ENCODE peak calls at places on chromosomes 16 and 17, in five cellular contexts. F, M, H, U and Z are unnamed samples.

GRCh38 chr16:27225536-27226360 is 22.4 kb downstream of the KDM8 start:
- DNase-seq in F (no peak), M (no peak), H (no peak), U (peak; percentile 53), Z (no peak)

GRCh38 chr16:23699100-23699499 is 13.9 kb downstream of the ERN2 start:
- DNase-seq in F (peak; percentile 55), M (no peak), H (peak; percentile 45), U (peak; percentile 84), Z (no peak)

GRCh38 chr17:7563115-7563869 is 1.6 kb downstream of the SENP3 start:
- DNase-seq in F (no peak), M (no peak), H (no peak), U (no peak), Z (no peak)

GRCh38 chr16:1545044-1545736 is 11.7 kb downstream of the TMEM204 start:
- DNase-seq in F (no peak), M (no peak), H (no peak), U (no peak), Z (peak; percentile 89)

GRCh38 chr17:42797067-42798007 is 1.2 kb downstream of the COA3 start:
- DNase-seq in F (peak; percentile 47), M (no peak), H (no peak), U (no peak), Z (no peak)

GRCh38 chr16:12100124-12100647 is 123.7 kb downstream of the SNX29 start:
- DNase-seq in F (no peak), M (no peak), H (no peak), U (no peak), Z (peak; percentile 10)

GRCh38 chr16:2159052-2159838 is 3.7 kb downstream of the TRAF7 start:
- DNase-seq in F (no peak), M (no peak), H (no peak), U (peak; percentile 79), Z (no peak)

GRCh38 chr17:58527949-58528348 is 13.5 kb upstream of the MTMR4 start:
- DNase-seq in F (no peak), M (no peak), H (no peak), U (no peak), Z (no peak)

GRCh38 chr16:4314532-4315184 is 1.2 kb upstream of the GLIS2 start:
- DNase-seq in F (peak; percentile 52), M (no peak), H (no peak), U (no peak), Z (peak; percentile 84)

GRCh38 chr16:84633622-84634021 is 14.7 kb upstream of the KLHL36 start:
- DNase-seq in F (no peak), M (no peak), H (no peak), U (no peak), Z (peak; percentile 95)

GRCh38 chr16:80704751-80705150 is 99.6 kb downstream of the CDYL2 start:
- DNase-seq in F (no peak), M (no peak), H (no peak), U (no peak), Z (no peak)

GRCh38 chr16:27204232-27204915 is 1.0 kb downstream of the KDM8 start:
- DNase-seq in F (no peak), M (no peak), H (no peak), U (no peak), Z (no peak)

GRCh38 chr16:88817785-88818609 is 6.3 kb upstream of the APRT start:
- DNase-seq in F (peak; percentile 32), M (no peak), H (no peak), U (no peak), Z (no peak)

GRCh38 chr17:35238817-35239216 is 4.1 kb upstream of the SLFN5 start:
- DNase-seq in F (peak; percentile 93), M (no peak), H (no peak), U (no peak), Z (no peak)

GRCh38 chr16:67882374-67883145 is 2.1 kb upstream of the NRN1L start:
- DNase-seq in F (no peak), M (no peak), H (no peak), U (no peak), Z (no peak)

GRCh38 chr16:69064164-69064563 is 41.3 kb upstream of the HAS3 start:
- DNase-seq in F (peak; percentile 69), M (no peak), H (no peak), U (no peak), Z (no peak)

GRCh38 chr16:28846933-28847273 is 755 bp upstream of the TUFM start:
- DNase-seq in F (no peak), M (no peak), H (no peak), U (no peak), Z (peak; percentile 61)

GRCh38 chr16:68644715-68645493 is at the start of gene CDH3:
- DNase-seq in F (peak; percentile 95), M (peak; percentile 7), H (no peak), U (peak; percentile 64), Z (peak; percentile 89)

GRCh38 chr17:63381101-63381729 is 64.9 kb downstream of the CYB561 start:
- DNase-seq in F (no peak), M (no peak), H (no peak), U (no peak), Z (no peak)

GRCh38 chr17:4733073-4733531 is 1.9 kb downstream of the MED11 start:
- DNase-seq in F (peak; percentile 12), M (no peak), H (peak; percentile 71), U (no peak), Z (peak; percentile 53)

GRCh38 chr16:13435873-13436474 is 484.0 kb upstream of the ERCC4 start:
- DNase-seq in F (no peak), M (no peak), H (no peak), U (no peak), Z (no peak)

GRCh38 chr17:42985225-42985624 is 4.9 kb downstream of the RUNDC1 start:
- DNase-seq in F (no peak), M (no peak), H (no peak), U (no peak), Z (no peak)

GRCh38 chr17:564526-564925 is 150.1 kb downstream of the VPS53 start:
- DNase-seq in F (peak; percentile 87), M (no peak), H (no peak), U (no peak), Z (no peak)

GRCh38 chr17:31692632-31693031 is 166.4 kb downstream of the COPRS start:
- DNase-seq in F (no peak), M (no peak), H (no peak), U (no peak), Z (no peak)

GRCh38 chr17:19464033-19465026 is 53.3 kb downstream of the RNF112 start:
- DNase-seq in F (no peak), M (no peak), H (peak; percentile 35), U (no peak), Z (no peak)

GRCh38 chr17:792277-792676 is 10.1 kb downstream of the MRM3 start:
- DNase-seq in F (peak; percentile 46), M (no peak), H (no peak), U (no peak), Z (no peak)

GRCh38 chr17:51700011-51700760 is 439.8 kb downstream of the UTP18 start:
- DNase-seq in F (no peak), M (no peak), H (no peak), U (no peak), Z (no peak)

GRCh38 chr16:87713469-87714229 is 52.1 kb downstream of the KLHDC4 start:
- DNase-seq in F (no peak), M (peak; percentile 57), H (peak; percentile 63), U (no peak), Z (no peak)

GRCh38 chr16:3328104-3328503 is 22.8 kb downstream of the ZNF75A start:
- DNase-seq in F (no peak), M (no peak), H (no peak), U (no peak), Z (no peak)

GRCh38 chr16:1509307-1510221 is 16.4 kb downstream of the TELO2 start:
- DNase-seq in F (no peak), M (no peak), H (no peak), U (no peak), Z (peak; percentile 87)

GRCh38 chr17:43372273-43372911 is 26.4 kb upstream of the ARL4D start:
- DNase-seq in F (no peak), M (no peak), H (peak; percentile 75), U (no peak), Z (no peak)

GRCh38 chr17:47821424-47822379 is at the start of gene OSBPL7:
- DNase-seq in F (peak; percentile 81), M (peak; percentile 78), H (peak; percentile 72), U (peak; percentile 90), Z (peak; percentile 94)

GRCh38 chr16:2779151-2779920 is 2.3 kb upstream of the ELOB start:
- DNase-seq in F (no peak), M (no peak), H (no peak), U (no peak), Z (no peak)

GRCh38 chr16:11634307-11634706 is 33.9 kb upstream of the SNN start:
- DNase-seq in F (no peak), M (no peak), H (no peak), U (no peak), Z (no peak)

GRCh38 chr17:21297597-21297996 is 13.1 kb downstream of the MAP2K3 start:
- DNase-seq in F (no peak), M (no peak), H (no peak), U (no peak), Z (peak; percentile 76)
- TF ChIP-seq CTCF in F (no peak), M (no peak), H (no peak), U (no peak), Z (no peak)

DNA sequence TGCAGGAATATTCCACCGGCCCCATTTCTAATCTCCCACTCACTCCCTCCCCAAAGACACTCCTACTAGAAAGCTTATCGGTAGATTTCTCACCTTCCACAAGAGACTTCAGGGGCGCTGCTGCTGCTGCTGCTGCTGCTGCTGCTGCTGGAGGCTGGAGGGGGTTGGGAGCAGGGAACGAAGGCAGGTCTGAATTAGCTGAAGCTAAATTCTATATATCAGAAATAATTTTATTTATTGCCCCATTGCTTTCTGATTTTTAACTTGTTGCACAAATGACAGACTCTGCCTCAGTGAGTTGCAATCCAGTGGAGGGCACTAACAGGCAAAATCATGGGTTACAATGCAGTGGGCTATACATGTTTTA is 25.8 kb upstream of the HLF start:
- DNase-seq in F (peak; percentile 14), M (no peak), H (no peak), U (no peak), Z (no peak)
- TF ChIP-seq CTCF in F (no peak), M (no peak), H (no peak), U (no peak), Z (no peak)

GRCh38 chr16:77912617-77913016 is 109.7 kb upstream of the CLEC3A start:
- DNase-seq in F (no peak), M (no peak), H (no peak), U (no peak), Z (no peak)
- TF ChIP-seq CTCF in F (no peak), M (no peak), H (no peak), U (no peak), Z (no peak)

DNA sequence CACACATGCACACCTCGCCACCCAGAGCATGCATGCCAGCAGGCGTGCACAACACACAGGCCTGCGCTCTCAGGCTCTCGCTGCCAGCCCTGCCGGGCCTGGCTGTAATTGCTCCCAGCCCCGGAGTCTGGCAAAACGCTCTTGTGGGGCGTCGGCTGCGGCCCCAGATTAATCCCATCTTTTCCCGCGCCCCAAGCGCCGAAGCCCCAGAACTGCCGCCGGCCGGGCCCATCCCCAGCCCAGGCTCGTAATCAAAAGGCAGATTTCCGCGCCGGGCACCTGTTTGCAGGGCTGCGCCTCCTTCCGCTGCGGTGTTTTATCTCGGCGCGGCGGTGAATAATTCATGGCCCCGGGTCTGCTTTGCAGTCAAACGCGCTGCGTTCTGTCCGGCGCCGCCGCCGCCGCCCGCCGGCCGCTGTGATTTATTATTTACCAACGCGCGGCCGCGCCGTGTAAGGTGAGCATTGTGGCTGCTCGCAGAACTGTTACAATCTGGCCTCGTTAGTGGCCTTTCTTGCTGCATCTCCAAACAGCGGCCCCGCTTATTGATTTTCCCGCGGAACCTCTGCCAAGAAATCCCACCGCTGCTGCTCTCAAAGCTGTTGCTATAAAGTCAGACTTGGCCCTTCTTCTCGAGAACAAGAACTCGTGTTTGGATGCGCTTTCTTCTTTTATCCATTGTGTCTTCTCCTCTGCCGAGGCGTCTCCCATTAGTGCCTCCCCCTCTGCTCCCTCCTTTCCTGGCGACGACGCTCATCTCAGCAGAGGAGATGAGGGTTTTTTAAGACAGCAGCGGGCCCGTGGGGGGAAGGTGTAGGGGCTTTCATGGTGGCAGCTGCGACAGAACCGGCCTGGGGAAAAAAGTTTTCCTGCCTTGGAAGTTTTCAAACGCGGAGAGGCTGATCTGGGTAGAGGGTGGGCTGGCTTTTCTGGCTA is 126.2 kb downstream of the IRX5 start:
- DNase-seq in F (peak; percentile 43), M (no peak), H (no peak), U (no peak), Z (no peak)
- TF ChIP-seq CTCF in F (peak; percentile 15), M (no peak), H (peak; percentile 13), U (no peak), Z (no peak)